ENCODE peak calls at places on chromosome 19, in five cellular contexts. K is hypothalamus; Q is iPS DF 19.7; C is heart left ventricle; B is activated CD4-positive, CD25-positive, alpha-beta regulatory T cell treated with anti-CD3 and anti-CD28 coated beads, Interleukin-2, amount 50 U/mL, for 16 hours. A is an unnamed sample.

GRCh38 chr19:763181-763580 is 12.3 kb downstream of the MISP start:
- DNase-seq in C (no peak), K (no peak), B (no peak), Q (no peak), A (no peak)

GRCh38 chr19:45171211-45171623 is 6.8 kb downstream of the TRAPPC6A start:
- DNase-seq in Q (no peak), C (no peak), K (no peak), B (no peak), A (no peak)

GRCh38 chr19:10612515-10613119 is 12.7 kb upstream of the SLC44A2 start:
- DNase-seq in Q (no peak), K (peak), B (no peak), C (peak), A (no peak)

GRCh38 chr19:55027472-55028337 is 10.4 kb downstream of the GP6 start:
- DNase-seq in Q (no peak), C (no peak), B (no peak), K (no peak), A (no peak)

GRCh38 chr19:33194884-33195710 is 967 bp downstream of the LRP3 start:
- DNase-seq in K (no peak), Q (no peak), C (no peak), B (no peak), A (no peak)

GRCh38 chr19:47613165-47614146 is 4.5 kb downstream of the BICRA start:
- DNase-seq in B (no peak), Q (no peak), K (no peak), C (no peak), A (no peak)

GRCh38 chr19:12766051-12766521 is 9.3 kb downstream of the HOOK2 start:
- DNase-seq in K (peak), B (no peak), Q (no peak), C (peak), A (peak)

GRCh38 chr19:46574533-46574932 is 26.6 kb upstream of the CALM3 start:
- DNase-seq in B (no peak), C (no peak), K (no peak), Q (no peak), A (no peak)

GRCh38 chr19:2719910-2720776 is 1.0 kb downstream of the DIRAS1 start:
- DNase-seq in K (no peak), B (no peak), C (peak), Q (no peak), A (no peak)

GRCh38 chr19:49779731-49780578 is 13.2 kb downstream of the AP2A1 start:
- DNase-seq in B (no peak), C (no peak), Q (no peak), K (no peak), A (peak)

GRCh38 chr19:6219592-6220290 is 60.0 kb downstream of the MLLT1 start:
- DNase-seq in K (no peak), B (no peak), Q (no peak), C (no peak), A (no peak)

GRCh38 chr19:15463865-15464371 is 426 bp downstream of the RASAL3 start:
- DNase-seq in B (peak), Q (no peak), C (peak), K (no peak), A (peak)

GRCh38 chr19:6467384-6467783 is 3.3 kb downstream of the CRB3 start:
- DNase-seq in Q (no peak), K (no peak), C (no peak), B (no peak), A (no peak)